ENCODE peak calls at places on chromosomes 4 and X, in nine cellular contexts. Q, F, B, D, P, E, T, U and I are unnamed samples.

GRCh38 chrX:50874878-50875277 is 35.7 kb upstream of the BMP15 start:
- DNase-seq in Q (no peak), F (no peak), B (no peak), D (no peak), P (no peak), E (no peak), T (no peak), U (no peak), I (no peak)

GRCh38 chrX:16869393-16870094 is 618 bp downstream of the RBBP7 start:
- DNase-seq in Q (peak; percentile 24), F (peak; percentile 33), B (no peak), D (peak; percentile 30), P (peak; percentile 43), E (no peak), T (peak; percentile 56), U (peak; percentile 6), I (peak; percentile 48)

GRCh38 chrX:17876135-17876534 is 15.0 kb upstream of the RAI2 start:
- DNase-seq in Q (no peak), F (no peak), B (no peak), D (no peak), P (no peak), E (no peak), T (no peak), U (no peak), I (no peak)

GRCh38 chr4:77203380-77204197 is 46.6 kb downstream of the CCNG2 start:
- DNase-seq in Q (peak; percentile 54), F (peak; percentile 65), B (peak; percentile 28), D (peak; percentile 77), P (no peak), E (peak; percentile 56), T (peak; percentile 59), U (peak; percentile 46), I (peak; percentile 53)

GRCh38 chr4:5592272-5592671 is 116.1 kb downstream of the EVC2 start:
- DNase-seq in Q (no peak), F (no peak), B (no peak), D (no peak), P (no peak), E (no peak), T (no peak), U (no peak), I (no peak)

GRCh38 chrX:101078716-101079115 is at the start of gene TMEM35A:
- DNase-seq in Q (no peak), F (no peak), B (peak; percentile 36), D (no peak), P (no peak), E (no peak), T (no peak), U (no peak), I (no peak)

GRCh38 chr4:41537267-41537890 is 578 bp upstream of the LIMCH1 start:
- DNase-seq in Q (no peak), F (no peak), B (no peak), D (no peak), P (no peak), E (no peak), T (no peak), U (no peak), I (no peak)

GRCh38 chrX:23317799-23318724 is 16.6 kb upstream of the PTCHD1 start:
- DNase-seq in Q (peak; percentile 2), F (no peak), B (no peak), D (peak; percentile 29), P (no peak), E (no peak), T (peak; percentile 4), U (no peak), I (no peak)

GRCh38 chrX:1483843-1484637 is 31.3 kb upstream of the ASMTL start:
- DNase-seq in Q (no peak), F (no peak), B (no peak), D (no peak), P (no peak), E (no peak), T (no peak), U (no peak), I (no peak)